ENCODE peak calls at places on chromosomes 6 and 20, in six cellular contexts. O, K, T, G, D and Q are unnamed samples. For H3K27me3, the result is how much of the 10 kb centered on the place peaks cover.

GRCh38 chr6:87093651-87094050 is 1.3 kb downstream of the CGA start:
- DNase-seq in O (no peak), K (no peak), T (no peak), G (no peak), D (no peak), Q (no peak)

GRCh38 chr20:25238319-25239037 is 9.4 kb upstream of the PYGB start:
- DNase-seq in O (no peak), K (no peak), T (no peak), G (no peak), D (no peak), Q (no peak)

GRCh38 chr6:62819640-62820039 is 391.6 kb upstream of the FKBP1C start:
- DNase-seq in O (no peak), K (no peak), T (no peak), G (no peak), D (no peak), Q (no peak)

GRCh38 chr20:24629668-24630067 is 160.2 kb downstream of the SYNDIG1 start:
- DNase-seq in O (peak), K (no peak), T (no peak), G (no peak), D (no peak), Q (no peak)

GRCh38 chr6:152595507-152595906 is 41.7 kb downstream of the SYNE1 start:
- DNase-seq in O (no peak), K (no peak), T (no peak), G (peak), D (no peak), Q (no peak)

GRCh38 chr6:165218816-165219215 is 90.6 kb downstream of the C6orf118 start:
- DNase-seq in O (no peak), K (no peak), T (no peak), G (no peak), D (no peak), Q (peak)

GRCh38 chr20:43699941-43700565 is 26.7 kb downstream of the GTSF1L start:
- DNase-seq in O (no peak), K (no peak), T (no peak), G (no peak), D (no peak), Q (no peak)

GRCh38 chr6:115704028-115704427 is 356.7 kb downstream of the FRK start:
- DNase-seq in O (no peak), K (no peak), T (no peak), G (no peak), D (no peak), Q (no peak)

GRCh38 chr6:145483191-145483996 is 251.9 kb downstream of the EPM2A start:
- DNase-seq in O (no peak), K (no peak), T (peak), G (peak), D (no peak), Q (no peak)

GRCh38 chr6:119333707-119334295 is 15.8 kb downstream of the MAN1A1 start:
- DNase-seq in O (no peak), K (no peak), T (no peak), G (no peak), D (no peak), Q (no peak)

DNA sequence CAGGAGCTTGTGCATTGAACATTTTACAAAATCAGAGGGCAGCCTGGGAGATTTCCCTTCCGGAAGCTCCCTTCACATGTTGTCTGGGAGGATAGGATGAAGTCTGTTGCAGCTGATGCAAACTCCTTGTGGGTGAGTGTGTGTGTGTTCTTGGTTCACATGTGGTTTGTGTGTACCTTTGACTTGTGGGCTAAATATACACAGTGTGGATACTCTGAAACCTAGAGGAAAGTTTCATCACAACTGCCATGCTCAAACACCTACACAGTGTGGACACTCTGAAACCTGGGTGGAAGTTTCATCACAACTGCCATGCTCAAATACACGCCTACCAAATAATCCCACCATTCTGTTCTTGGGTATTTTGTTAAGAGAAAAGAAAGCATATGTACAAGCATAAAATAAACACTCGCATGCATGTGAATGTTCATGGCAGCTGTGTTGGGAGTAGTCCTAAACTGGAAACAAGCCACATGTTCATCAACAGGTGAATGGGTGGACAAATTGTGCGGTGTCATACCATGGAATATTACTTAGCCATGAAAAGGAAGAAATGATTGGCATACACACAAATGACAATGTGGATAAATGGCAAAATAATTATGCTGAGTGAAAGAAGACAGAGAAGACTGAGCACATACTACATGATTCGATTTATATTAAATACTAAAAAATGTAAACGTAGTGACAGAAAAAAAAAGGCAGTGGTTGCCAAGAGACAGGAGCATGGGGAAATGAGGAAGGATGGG is 1.8 kb downstream of the SCP2D1 start:
- DNase-seq in O (no peak), K (no peak), T (no peak), G (no peak), D (no peak), Q (no peak)
- H3K27me3 ChIP-seq in O (under half), K (under half), T (under half), G (under half), D (under half), Q (under half)

GRCh38 chr6:138219398-138219797 is 1.1 kb upstream of the PBOV1 start:
- DNase-seq in O (no peak), K (no peak), T (no peak), G (no peak), D (no peak), Q (no peak)

GRCh38 chr6:138219901-138220300 is 1.6 kb upstream of the PBOV1 start:
- DNase-seq in O (no peak), K (no peak), T (no peak), G (no peak), D (no peak), Q (no peak)

GRCh38 chr6:138222901-138223546 is 4.7 kb upstream of the PBOV1 start:
- DNase-seq in O (no peak), K (no peak), T (no peak), G (peak), D (no peak), Q (no peak)

GRCh38 chr6:138215071-138215470 is 3.2 kb downstream of the PBOV1 start:
- DNase-seq in O (no peak), K (no peak), T (no peak), G (no peak), D (no peak), Q (no peak)

DNA sequence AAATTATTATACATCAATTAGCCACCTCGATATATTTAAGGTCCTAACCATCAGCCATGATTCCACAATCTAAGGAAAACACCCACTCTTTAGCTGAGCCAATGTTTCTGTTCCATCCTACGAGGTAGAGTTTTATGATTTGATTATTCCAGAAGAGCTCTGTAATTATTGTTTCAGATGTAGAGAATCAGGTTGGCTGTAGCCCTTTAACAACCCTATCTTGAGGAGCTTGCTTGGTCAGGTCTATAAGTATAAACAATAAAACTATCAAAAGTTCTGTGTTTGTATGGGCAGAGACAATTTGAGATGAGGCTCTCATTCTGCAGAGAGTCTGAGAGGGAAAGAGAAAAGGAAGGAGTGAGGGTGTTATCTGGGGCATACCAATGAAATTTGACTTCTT is at the start of gene PBOV1:
- DNase-seq in O (no peak), K (no peak), T (no peak), G (no peak), D (no peak), Q (no peak)
- H3K4me3 ChIP-seq in O (no peak), K (no peak), T (no peak), G (no peak), D (no peak), Q (no peak)

GRCh38 chr20:34703573-34704176 is 469 bp upstream of the TP53INP2 start:
- DNase-seq in O (no peak), K (no peak), T (no peak), G (peak), D (no peak), Q (no peak)

GRCh38 chr20:34705008-34705382 is 851 bp downstream of the TP53INP2 start:
- DNase-seq in O (peak), K (no peak), T (no peak), G (no peak), D (no peak), Q (no peak)

GRCh38 chr20:34705383-34706021 is 1.4 kb downstream of the TP53INP2 start:
- DNase-seq in O (peak), K (no peak), T (no peak), G (peak), D (no peak), Q (no peak)

GRCh38 chr20:34703061-34703572 is 1.0 kb upstream of the TP53INP2 start:
- DNase-seq in O (no peak), K (no peak), T (no peak), G (no peak), D (no peak), Q (no peak)

DNA sequence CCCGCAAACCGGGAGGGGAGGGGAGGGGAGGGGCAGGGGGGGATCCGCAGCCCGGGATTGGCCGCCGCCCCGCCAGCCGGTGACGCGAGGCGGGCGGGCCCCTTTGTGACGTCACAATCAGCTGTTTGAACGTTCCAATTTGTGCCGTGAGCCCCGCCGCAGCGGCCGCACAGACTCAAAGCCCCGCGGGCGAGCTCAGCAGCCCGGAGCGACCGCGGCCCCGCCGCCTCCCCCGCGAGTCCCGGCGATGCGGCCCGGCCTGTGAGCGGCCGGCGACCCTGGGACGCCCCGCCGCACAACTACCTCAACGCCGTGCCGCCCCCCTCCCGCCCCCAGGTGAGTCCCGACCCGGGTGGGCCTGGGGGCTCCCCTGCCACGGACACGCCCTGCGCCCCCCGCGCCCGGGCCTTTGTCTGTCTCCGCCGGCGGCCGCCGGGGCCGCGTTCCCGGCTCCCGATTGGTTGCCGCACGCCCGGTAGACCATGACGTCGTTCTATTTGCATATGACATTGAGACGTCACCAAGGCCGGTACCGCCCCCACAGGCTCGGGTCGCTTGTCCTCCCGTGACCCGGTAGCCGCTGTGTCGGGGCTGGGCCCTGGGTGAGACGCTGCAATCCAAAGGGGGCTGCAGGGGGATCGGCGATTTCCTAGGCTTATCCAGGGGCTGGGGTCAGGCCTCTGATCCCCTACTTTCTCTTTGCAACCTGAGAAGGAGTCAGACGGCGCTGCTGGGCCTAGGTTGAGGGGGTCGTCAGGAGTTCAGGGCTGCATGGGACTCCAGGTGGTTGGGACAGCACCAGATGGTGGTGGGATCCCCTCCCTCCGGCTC is at the start of gene TP53INP2:
- DNase-seq in O (peak), K (peak), T (no peak), G (peak), D (no peak), Q (peak)
- TF ChIP-seq POLR2AphosphoS5 in O (no peak), K (peak), T (no peak), G (peak), D (peak), Q (peak)

GRCh38 chr6:27546522-27546921 is 73.6 kb upstream of the ZNF184 start:
- DNase-seq in O (no peak), K (no peak), T (no peak), G (no peak), D (no peak), Q (no peak)
- H3K27me3 ChIP-seq in O (under half), K (half or more), T (under half), G (under half), D (under half), Q (half or more)